ENCODE peak calls at places on chromosomes 13 and 19, in four cellular contexts. T is esophagus squamous epithelium, C is uterus, P is HAP-1. E is an unnamed sample.

GRCh38 chr19:43782311-43782660 is 1.5 kb upstream of the KCNN4 start:
- DNase-seq in C (no peak), T (no peak), P (no peak), E (no peak)

GRCh38 chr13:96279904-96280303 is 190.0 kb downstream of the HS6ST3 start:
- DNase-seq in P (no peak), T (no peak), C (no peak), E (no peak)

GRCh38 chr13:75264611-75265010 is 217.4 kb downstream of the TBC1D4 start:
- DNase-seq in T (no peak), P (no peak), C (no peak), E (no peak)

GRCh38 chr13:38141792-38142191 is 207.9 kb upstream of the UFM1 start:
- DNase-seq in P (no peak), T (no peak), C (no peak), E (no peak)

GRCh38 chr13:18951412-18951811 is 230.2 kb downstream of the TUBA3C start:
- DNase-seq in C (no peak), T (no peak), P (no peak), E (no peak)

GRCh38 chr13:97248243-97248642 is 26.1 kb downstream of the MBNL2 start:
- DNase-seq in P (no peak), T (no peak), C (no peak), E (no peak)

GRCh38 chr13:28347456-28348371 is 147.2 kb downstream of the FLT1 start:
- DNase-seq in T (no peak), C (no peak), P (no peak), E (peak)

GRCh38 chr13:112838038-112838965 is 130.7 kb upstream of the MCF2L start:
- DNase-seq in P (no peak), C (no peak), T (no peak), E (no peak)

GRCh38 chr13:47680752-47681151 is 320.3 kb downstream of the SUCLA2 start:
- DNase-seq in C (no peak), T (no peak), P (no peak), E (no peak)

GRCh38 chr19:14112809-14113385 is 4.7 kb downstream of the PRKACA start:
- DNase-seq in C (peak), P (no peak), T (no peak), E (no peak)

GRCh38 chr13:74770361-74770760 is 636.2 kb upstream of the KLF12 start:
- DNase-seq in T (no peak), C (no peak), P (no peak), E (no peak)

GRCh38 chr19:32498641-32499200 is 82.3 kb upstream of the PDCD5 start:
- DNase-seq in C (no peak), T (no peak), P (no peak), E (no peak)

GRCh38 chr19:6271721-6272410 is 7.9 kb downstream of the MLLT1 start:
- DNase-seq in C (peak), P (no peak), T (no peak), E (peak)

GRCh38 chr19:21848706-21849105 is 12.7 kb upstream of the ZNF43 start:
- DNase-seq in P (no peak), T (no peak), C (no peak), E (no peak)

GRCh38 chr19:39428309-39429112 is 7.2 kb downstream of the RPS16 start:
- DNase-seq in T (no peak), C (peak), P (peak), E (peak)

GRCh38 chr19:33905473-33905936 is 108.8 kb downstream of the KCTD15 start:
- DNase-seq in C (no peak), P (no peak), T (no peak), E (no peak)

GRCh38 chr19:33904681-33905080 is 108.0 kb downstream of the KCTD15 start:
- DNase-seq in P (no peak), C (no peak), T (no peak), E (no peak)

GRCh38 chr19:33903489-33903850 is 106.8 kb downstream of the KCTD15 start:
- DNase-seq in P (peak), T (no peak), C (no peak), E (peak)

GRCh38 chr19:33905937-33906577 is 109.4 kb downstream of the KCTD15 start:
- DNase-seq in P (peak), C (peak), T (no peak), E (no peak)

GRCh38 chr19:33906578-33907335 is 110.1 kb downstream of the KCTD15 start:
- DNase-seq in T (no peak), P (no peak), C (no peak), E (no peak)
- H3K4me3 ChIP-seq in T (peak), P (no peak), C (no peak), E (no peak)

GRCh38 chr19:12840091-12841079 is 2.1 kb downstream of the MAST1 start:
- DNase-seq in C (peak), P (peak), T (no peak), E (peak)

GRCh38 chr19:12841094-12841493 is 2.8 kb downstream of the MAST1 start:
- DNase-seq in T (no peak), P (peak), C (no peak), E (no peak)

GRCh38 chr19:12838182-12838890 is at the start of gene MAST1:
- DNase-seq in P (peak), C (no peak), T (no peak), E (peak)

GRCh38 chr19:12837225-12837624 is 1.1 kb upstream of the MAST1 start:
- DNase-seq in T (no peak), C (no peak), P (no peak), E (no peak)

DNA sequence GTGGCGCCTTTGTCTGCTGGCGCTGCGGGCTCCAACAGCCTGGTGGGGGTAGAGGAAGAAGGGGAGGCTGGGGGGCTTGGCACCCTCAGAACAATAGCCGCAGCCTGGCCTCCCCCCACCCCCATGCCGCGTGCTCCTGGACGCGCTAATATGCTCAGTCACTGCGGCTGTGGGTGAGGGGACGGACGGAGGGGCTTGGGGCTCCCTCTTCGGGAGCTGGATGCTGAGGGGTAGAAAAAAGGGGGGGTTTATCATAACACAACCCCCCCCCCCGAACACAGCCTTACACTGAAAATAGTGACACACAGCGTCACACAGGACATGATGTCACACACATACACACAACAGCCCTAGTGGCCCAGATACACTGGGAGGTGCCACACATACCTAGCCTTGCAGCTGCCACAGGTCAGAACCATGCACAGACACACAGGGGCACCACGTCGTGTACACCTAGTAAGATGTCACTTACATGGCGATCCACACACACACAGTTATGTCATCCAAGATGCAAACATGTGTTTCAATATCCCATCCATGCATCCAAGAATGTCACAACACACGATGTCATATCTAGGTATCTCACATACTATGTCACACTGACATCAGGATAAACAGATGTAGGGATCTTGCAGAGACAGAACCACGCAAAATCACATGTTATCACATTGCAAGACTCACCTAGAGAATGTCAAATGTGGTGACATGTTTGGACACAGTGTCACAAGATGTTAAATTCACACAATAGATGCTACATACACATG is 760 bp downstream of the MAST1 start:
- DNase-seq in C (no peak), P (peak), T (no peak), E (no peak)
- H3K4me3 ChIP-seq in C (no peak), P (peak), T (no peak), E (peak)

GRCh38 chr19:46783670-46784069 is 4.7 kb downstream of the SLC1A5 start:
- DNase-seq in P (peak), C (no peak), T (no peak), E (no peak)
- H3K4me3 ChIP-seq in P (peak), C (no peak), T (peak), E (no peak)

GRCh38 chr19:1747285-1748114 is 5.8 kb upstream of the ONECUT3 start:
- DNase-seq in T (no peak), P (no peak), C (no peak), E (no peak)

GRCh38 chr19:1749373-1750342 is 3.6 kb upstream of the ONECUT3 start:
- DNase-seq in C (no peak), T (no peak), P (no peak), E (peak)

GRCh38 chr19:1748115-1748702 is 5.1 kb upstream of the ONECUT3 start:
- DNase-seq in P (no peak), T (no peak), C (no peak), E (no peak)

GRCh38 chr19:1750343-1751021 is 2.8 kb upstream of the ONECUT3 start:
- DNase-seq in T (no peak), P (no peak), C (no peak), E (no peak)

DNA sequence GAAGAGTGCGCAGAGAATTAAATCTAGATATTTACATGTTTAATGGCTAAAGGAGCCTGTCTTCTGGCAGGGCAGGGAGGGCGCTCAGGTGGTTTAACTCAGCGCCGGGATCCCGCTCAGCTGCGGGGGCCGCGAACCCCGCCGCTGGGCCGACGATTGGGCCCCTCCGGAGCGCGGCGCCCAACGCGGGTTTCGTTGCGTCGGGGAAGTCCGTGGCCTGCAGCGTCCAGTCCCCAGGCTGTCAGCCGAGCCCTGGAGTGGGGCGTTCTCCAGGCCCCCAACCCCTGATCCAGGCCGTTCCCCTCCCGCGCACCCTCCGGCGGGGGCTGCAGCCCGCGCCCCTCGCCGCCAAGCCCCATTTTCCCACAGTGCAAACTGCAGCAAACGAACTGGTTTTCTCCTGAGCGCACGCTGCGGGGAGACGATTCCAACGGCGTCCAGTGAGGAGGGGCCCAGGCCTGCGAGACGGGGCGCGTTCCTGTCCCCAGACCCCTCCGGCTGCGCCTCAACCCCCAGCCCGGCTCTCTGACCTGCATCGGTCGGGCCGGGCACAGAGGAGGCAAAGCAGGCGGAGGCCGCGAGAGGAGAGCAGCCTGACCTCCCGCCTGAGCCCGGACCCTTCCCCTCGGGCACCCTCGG is 4.5 kb upstream of the ONECUT3 start:
- DNase-seq in C (no peak), P (no peak), T (no peak), E (no peak)
- H3K4me3 ChIP-seq in C (no peak), P (no peak), T (peak), E (no peak)

DNA sequence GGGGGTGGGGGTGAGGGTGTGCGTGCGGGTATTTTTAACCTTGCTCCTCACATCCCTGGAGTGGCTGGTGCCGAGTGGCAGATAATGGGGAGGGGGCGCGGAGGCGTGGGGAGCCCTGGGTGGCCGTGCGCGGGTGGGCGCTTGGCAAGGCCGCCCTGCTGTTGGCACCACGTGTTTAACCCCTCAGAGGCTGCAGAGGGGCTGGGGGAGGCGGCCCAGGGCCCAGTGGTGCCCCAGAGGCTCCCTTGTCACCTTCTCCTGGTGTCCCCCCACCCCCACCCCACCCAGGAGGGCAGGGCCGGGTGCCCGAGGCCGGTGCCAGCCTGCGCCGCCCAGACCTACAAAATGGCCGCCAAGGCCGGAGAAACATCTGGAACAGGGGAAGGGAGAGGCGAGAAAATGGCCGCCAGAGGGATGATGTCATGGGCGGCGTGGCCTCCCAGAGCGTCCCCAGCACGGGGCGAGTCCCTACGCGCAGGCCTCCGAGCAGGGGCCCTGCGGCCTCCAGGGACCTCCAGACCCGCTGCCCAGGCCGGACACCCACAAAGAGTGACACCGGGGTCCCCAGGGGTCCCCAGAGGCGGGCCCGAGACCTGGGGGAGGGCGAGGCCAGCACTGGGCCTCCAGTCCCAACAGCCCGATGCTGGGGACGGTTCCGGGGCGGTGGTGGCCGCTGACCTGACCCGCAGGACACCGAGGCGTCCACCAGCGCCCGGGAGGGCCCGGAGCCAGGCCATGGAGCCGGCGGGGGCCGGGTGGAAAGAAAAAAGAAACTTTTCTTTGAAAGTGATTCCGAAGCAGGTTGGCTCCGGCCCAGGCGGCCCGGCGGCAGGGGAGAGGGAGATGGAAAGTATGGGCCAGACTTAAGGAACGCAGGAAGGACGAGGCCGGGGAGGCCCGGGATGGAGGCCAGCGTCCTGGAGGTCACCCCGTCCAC is 38.2 kb downstream of the NFIC start:
- DNase-seq in P (no peak), T (no peak), C (peak), E (no peak)
- H3K4me3 ChIP-seq in P (no peak), T (peak), C (peak), E (no peak)

DNA sequence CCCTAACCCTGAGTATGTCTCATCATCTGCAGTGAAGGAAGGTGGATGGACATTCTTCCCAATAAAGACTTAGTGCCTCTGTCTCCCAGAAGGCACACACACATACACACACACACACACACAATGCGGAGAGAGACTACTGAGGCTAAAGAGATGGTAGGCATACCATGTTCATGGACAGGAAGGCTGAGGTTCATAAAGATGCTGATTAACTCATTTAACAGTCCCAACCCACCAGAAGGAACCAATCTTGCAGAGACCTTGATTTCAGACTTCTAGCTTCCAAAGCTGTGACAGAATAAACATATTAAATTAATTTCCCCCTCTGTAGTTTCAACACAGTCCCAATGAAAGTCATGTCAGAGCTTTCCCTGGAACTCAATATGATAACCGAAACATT is 33.1 kb downstream of the ARRDC2 start:
- DNase-seq in T (no peak), P (no peak), C (no peak), E (no peak)
- H3K4me3 ChIP-seq in T (no peak), P (no peak), C (no peak), E (no peak)

DNA sequence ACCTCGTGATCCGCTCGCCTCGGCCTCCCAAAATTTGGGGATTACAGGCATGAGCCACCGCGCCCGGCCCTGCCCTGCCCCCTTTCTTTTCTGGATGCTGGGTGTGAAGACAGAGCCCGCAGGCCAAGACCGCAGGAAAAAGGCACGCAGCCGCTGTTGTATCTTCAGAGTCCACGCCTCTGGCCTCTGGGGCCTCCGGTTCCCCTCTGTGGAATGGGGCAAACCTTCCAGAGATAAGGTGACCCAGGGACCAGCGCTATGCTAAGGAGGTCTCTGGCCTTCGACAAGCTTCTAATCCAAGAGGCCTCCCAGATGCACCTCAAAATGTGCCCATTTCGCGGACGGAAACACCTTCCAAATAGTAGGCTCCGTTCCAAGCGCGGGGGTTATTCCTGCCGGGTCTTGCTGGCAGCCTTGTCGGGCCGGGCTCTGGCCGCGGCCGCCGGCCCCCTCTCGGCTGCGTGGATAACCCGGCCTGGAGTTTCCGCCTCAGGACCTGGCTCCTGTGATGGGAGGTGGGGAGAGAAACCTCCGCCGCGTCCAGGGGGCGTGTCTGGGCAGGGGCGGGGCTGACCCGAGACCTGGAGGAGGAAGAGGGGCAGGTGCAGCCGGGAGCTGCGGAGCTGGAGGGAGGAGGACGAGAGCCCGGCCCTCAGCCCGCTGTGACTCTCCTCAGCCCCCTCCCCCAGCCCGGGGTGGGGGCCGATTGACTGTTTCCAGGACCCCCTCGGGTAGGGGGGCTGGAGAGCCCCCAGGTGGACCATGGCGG is 13.1 kb downstream of the TJP3 start:
- DNase-seq in C (peak), T (no peak), P (peak), E (peak)
- H3K4me3 ChIP-seq in C (no peak), T (peak), P (peak), E (peak)